ENCODE peak calls at places on chromosomes 13 and 19, in nine cellular contexts. D is lower leg skin, N is testis, F is uterus, O is endothelial cell of umbilical vein, M is upper lobe of left lung, X is Peyer's patch, U is heart left ventricle, Y is ovary. T is an unnamed sample.

GRCh38 chr13:77687799-77688198 is 9.7 kb upstream of the SLAIN1 start:
- DNase-seq in O (no peak), Y (no peak), X (no peak), D (no peak), N (no peak), U (no peak), M (no peak), F (no peak), T (no peak)

GRCh38 chr13:59877933-59878332 is 285.8 kb downstream of the DIAPH3 start:
- DNase-seq in D (no peak), O (no peak), F (no peak), M (no peak), N (no peak), U (no peak), X (no peak), Y (no peak), T (no peak)

GRCh38 chr19:18783958-18784785 is 6.9 kb downstream of the COMP start:
- DNase-seq in M (no peak), F (no peak), X (no peak), D (no peak), N (no peak), Y (no peak), O (no peak), U (no peak), T (no peak)

GRCh38 chr19:7902796-7903243 is 857 bp upstream of the MAP2K7 start:
- DNase-seq in M (no peak), O (no peak), X (no peak), U (no peak), D (no peak), Y (no peak), N (no peak), F (no peak), T (no peak)

GRCh38 chr19:48637948-48638830 is 1.0 kb upstream of the DBP start:
- DNase-seq in Y (peak), F (peak), O (peak), U (peak), M (peak), N (peak), X (peak), D (peak), T (peak)

GRCh38 chr19:49150106-49150943 is 4.9 kb downstream of the HRC start:
- DNase-seq in D (peak), U (peak), O (peak), X (peak), F (peak), N (peak), M (peak), Y (peak), T (peak)

GRCh38 chr13:100300213-100300612 is 211.3 kb downstream of the PCCA start:
- DNase-seq in N (no peak), D (no peak), O (no peak), U (no peak), F (no peak), Y (no peak), M (no peak), X (no peak), T (no peak)

GRCh38 chr19:18832331-18833140 is 777 bp downstream of the UPF1 start:
- DNase-seq in D (no peak), M (peak), Y (peak), U (peak), F (no peak), X (no peak), N (peak), O (peak), T (peak)

GRCh38 chr13:110559429-110559943 is 2.0 kb downstream of the RAB20 start:
- DNase-seq in X (peak), Y (peak), O (no peak), U (peak), N (peak), F (peak), D (no peak), M (peak), T (no peak)

GRCh38 chr19:40659566-40659965 is 30.9 kb downstream of the NUMBL start:
- DNase-seq in F (no peak), U (no peak), O (no peak), M (no peak), Y (no peak), N (no peak), X (no peak), D (peak), T (no peak)

GRCh38 chr19:21586341-21587116 is 81.1 kb downstream of the ZNF429 start:
- DNase-seq in U (peak), F (no peak), O (no peak), N (no peak), X (peak), Y (no peak), D (no peak), M (peak), T (peak)

GRCh38 chr19:6803036-6803404 is 30.5 kb downstream of the VAV1 start:
- DNase-seq in U (no peak), Y (no peak), D (no peak), N (no peak), X (no peak), F (no peak), M (no peak), O (no peak), T (no peak)

GRCh38 chr19:34649886-34650543 is 26.9 kb downstream of the SCGB2B2 start:
- DNase-seq in Y (no peak), O (no peak), M (no peak), D (no peak), U (no peak), N (no peak), F (no peak), X (no peak), T (no peak)

GRCh38 chr13:113182046-113182445 is 23.6 kb downstream of the PROZ start:
- DNase-seq in M (no peak), U (no peak), X (no peak), N (no peak), F (no peak), D (no peak), Y (no peak), O (no peak), T (no peak)

GRCh38 chr19:44807652-44808462 is 1.0 kb upstream of the BCAM start:
- DNase-seq in F (peak), O (peak), X (no peak), Y (peak), D (no peak), M (no peak), U (no peak), N (no peak), T (no peak)

GRCh38 chr19:7953576-7953975 is 10.1 kb upstream of the TIMM44 start:
- DNase-seq in U (no peak), O (no peak), X (no peak), F (no peak), M (no peak), N (no peak), Y (no peak), D (no peak), T (no peak)

GRCh38 chr13:112079696-112080095 is 12.7 kb downstream of the SOX1 start:
- DNase-seq in U (no peak), Y (no peak), D (no peak), M (no peak), N (no peak), O (no peak), X (no peak), F (no peak), T (no peak)

GRCh38 chr13:76597868-76598267 is 288.3 kb downstream of the KCTD12 start:
- DNase-seq in N (no peak), O (no peak), U (no peak), X (no peak), D (no peak), F (no peak), Y (no peak), M (no peak), T (no peak)

GRCh38 chr13:111972261-111972780 is 94.6 kb upstream of the SOX1 start:
- DNase-seq in F (no peak), X (no peak), M (no peak), U (no peak), Y (no peak), D (no peak), O (no peak), N (no peak), T (no peak)

GRCh38 chr13:45332831-45333219 is 8.2 kb downstream of the TPT1 start:
- DNase-seq in D (no peak), M (no peak), Y (no peak), X (no peak), O (no peak), N (no peak), U (no peak), F (no peak), T (no peak)

GRCh38 chr19:534088-534487 is 2.5 kb downstream of the CDC34 start:
- DNase-seq in U (no peak), Y (no peak), X (no peak), N (no peak), D (no peak), M (peak), O (no peak), F (no peak), T (no peak)

GRCh38 chr13:97749174-97749573 is 204.3 kb upstream of the IPO5 start:
- DNase-seq in D (no peak), N (peak), O (peak), U (no peak), X (no peak), Y (no peak), M (no peak), F (no peak), T (peak)

GRCh38 chr13:72852207-72852606 is 70.3 kb downstream of the PIBF1 start:
- DNase-seq in M (peak), O (no peak), Y (no peak), F (no peak), X (no peak), U (peak), D (no peak), N (no peak), T (no peak)

GRCh38 chr13:30165791-30166190 is 141.6 kb downstream of the KATNAL1 start:
- DNase-seq in M (no peak), N (no peak), Y (no peak), D (no peak), O (no peak), F (no peak), U (no peak), X (no peak), T (no peak)

GRCh38 chr13:33251131-33251629 is 34.4 kb downstream of the STARD13 start:
- DNase-seq in M (no peak), Y (no peak), U (peak), F (peak), N (no peak), O (peak), X (no peak), D (no peak), T (no peak)

GRCh38 chr13:51742611-51743010 is 61.4 kb downstream of the DHRS12 start:
- DNase-seq in Y (no peak), O (no peak), M (no peak), F (no peak), D (no peak), X (no peak), N (no peak), U (no peak), T (no peak)

GRCh38 chr13:27794921-27795717 is 2.8 kb downstream of the GSX1 start:
- DNase-seq in N (no peak), F (no peak), U (no peak), Y (no peak), X (no peak), M (peak), D (no peak), O (no peak), T (no peak)

GRCh38 chr13:109610517-109610916 is 175.9 kb downstream of the IRS2 start:
- DNase-seq in O (no peak), X (peak), U (no peak), M (no peak), N (peak), F (no peak), Y (no peak), D (peak), T (peak)

GRCh38 chr13:29991343-29991742 is 140.9 kb upstream of the UBL3 start:
- DNase-seq in F (no peak), N (no peak), M (no peak), O (no peak), X (no peak), Y (no peak), U (no peak), D (no peak), T (no peak)

GRCh38 chr13:51158923-51159322 is 47.8 kb upstream of the C13orf42 start:
- DNase-seq in M (no peak), U (no peak), O (peak), X (no peak), Y (no peak), N (no peak), F (no peak), D (no peak), T (no peak)

GRCh38 chr13:22357132-22357531 is 686.3 kb downstream of the FGF9 start:
- DNase-seq in U (peak), O (no peak), M (no peak), Y (no peak), N (no peak), F (no peak), D (no peak), X (no peak), T (no peak)

GRCh38 chr13:103250071-103250470 is 183.9 kb upstream of the SLC10A2 start:
- DNase-seq in U (no peak), Y (no peak), N (no peak), M (no peak), O (no peak), F (no peak), D (no peak), X (no peak), T (no peak)

GRCh38 chr19:34220472-34221063 is 33.8 kb upstream of the GARRE1 start:
- DNase-seq in M (no peak), Y (peak), U (peak), X (peak), D (peak), O (peak), N (peak), F (peak), T (peak)

GRCh38 chr19:13082192-13083007 is 20.3 kb downstream of the LYL1 start:
- DNase-seq in F (peak), D (no peak), M (no peak), X (no peak), O (peak), N (peak), Y (no peak), U (peak), T (peak)

GRCh38 chr19:53388904-53389303 is 6.0 kb upstream of the ZNF765 start:
- DNase-seq in Y (no peak), F (no peak), O (no peak), U (no peak), X (no peak), N (no peak), M (no peak), D (no peak), T (no peak)

GRCh38 chr13:32031815-32032345 is 306 bp downstream of the FRY start:
- DNase-seq in U (no peak), N (no peak), O (peak), X (no peak), D (no peak), Y (no peak), M (no peak), F (no peak), T (no peak)

DNA sequence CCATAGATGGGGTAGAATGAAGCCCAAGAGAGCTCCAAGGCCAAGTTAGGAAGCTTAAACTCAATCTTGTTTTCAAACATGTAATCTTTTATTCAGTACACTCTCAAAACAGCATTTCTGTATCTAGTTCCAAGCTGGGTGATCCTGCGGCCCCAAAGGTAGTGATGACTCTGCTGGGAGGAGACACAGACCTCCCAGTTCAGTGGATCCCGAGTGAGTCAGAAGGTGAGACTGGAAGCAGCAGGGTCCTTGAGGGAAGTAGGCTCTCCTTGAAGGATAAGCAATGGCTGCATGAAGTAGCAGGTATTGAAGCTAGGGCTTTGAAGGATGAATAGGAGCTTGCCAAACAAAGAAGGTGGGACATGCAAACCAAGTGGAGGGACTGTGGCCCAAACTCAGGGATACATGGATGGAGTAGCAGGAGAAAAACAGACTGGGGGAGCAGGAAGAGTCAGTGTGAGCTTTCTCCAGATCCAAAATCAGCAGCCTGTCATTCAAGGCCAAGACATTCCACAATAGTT is 9.6 kb downstream of the TINCR start:
- DNase-seq in Y (no peak), X (no peak), F (no peak), N (no peak), O (no peak), D (no peak), M (no peak), U (no peak), T (no peak)
- TF ChIP-seq POLR2A in Y (no peak), X (no peak), F (no peak), N (no peak), O (no peak), D (no peak), M (no peak), U (no peak), T (no peak)

DNA sequence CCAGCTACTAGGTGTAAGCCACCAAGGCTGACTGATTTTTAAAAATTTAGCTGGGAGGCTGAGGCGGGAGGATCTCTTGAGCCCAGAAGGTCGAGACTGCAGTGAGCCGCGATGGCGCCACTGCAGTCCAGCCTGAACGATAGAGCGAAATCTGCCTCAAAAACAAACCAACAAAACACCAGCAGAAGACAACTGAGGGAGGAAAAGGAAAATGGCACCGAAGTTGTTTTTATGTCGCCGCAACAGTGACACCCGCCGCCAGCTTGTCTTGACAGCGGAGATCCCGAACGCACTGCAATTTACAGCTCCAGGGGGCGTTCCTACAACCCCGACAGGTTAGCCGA is 298 bp upstream of the FAM98C start:
- DNase-seq in X (no peak), F (no peak), M (no peak), Y (no peak), D (no peak), O (no peak), U (no peak), N (no peak), T (no peak)
- TF ChIP-seq POLR2A in X (no peak), F (no peak), M (no peak), Y (no peak), D (no peak), O (no peak), U (no peak), N (no peak), T (peak)

DNA sequence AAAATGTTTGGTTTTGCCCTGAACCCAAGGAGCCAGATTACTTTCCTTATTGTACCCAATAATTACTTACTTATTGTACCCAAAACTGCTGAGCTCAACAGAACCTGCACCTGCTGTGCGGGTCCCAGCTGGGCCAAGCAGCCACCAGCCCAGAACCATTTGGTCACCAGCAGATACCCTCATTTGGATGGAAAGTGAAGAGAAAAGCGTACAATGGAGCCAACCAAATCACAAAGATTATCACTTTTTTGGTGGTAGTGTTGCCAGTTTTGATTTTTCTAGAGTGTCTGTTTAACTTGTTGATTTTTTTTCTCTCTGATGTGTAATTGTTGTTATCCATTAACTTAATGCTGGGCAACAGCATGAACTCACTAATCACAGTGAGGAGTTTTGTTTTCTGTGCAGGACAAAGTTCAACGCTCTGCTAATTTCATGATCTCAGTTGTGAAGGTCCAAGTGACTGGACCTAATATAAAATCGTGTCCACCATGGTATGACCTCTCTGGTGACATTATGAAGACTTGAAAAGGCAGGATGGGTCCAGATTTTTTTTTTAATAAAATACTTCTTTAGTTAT is 23.8 kb downstream of the SPATA13 start:
- DNase-seq in D (no peak), Y (no peak), F (no peak), M (no peak), X (no peak), O (no peak), N (no peak), U (no peak), T (no peak)
- TF ChIP-seq POLR2A in D (no peak), Y (no peak), F (no peak), M (no peak), X (no peak), O (no peak), N (no peak), U (no peak), T (no peak)

DNA sequence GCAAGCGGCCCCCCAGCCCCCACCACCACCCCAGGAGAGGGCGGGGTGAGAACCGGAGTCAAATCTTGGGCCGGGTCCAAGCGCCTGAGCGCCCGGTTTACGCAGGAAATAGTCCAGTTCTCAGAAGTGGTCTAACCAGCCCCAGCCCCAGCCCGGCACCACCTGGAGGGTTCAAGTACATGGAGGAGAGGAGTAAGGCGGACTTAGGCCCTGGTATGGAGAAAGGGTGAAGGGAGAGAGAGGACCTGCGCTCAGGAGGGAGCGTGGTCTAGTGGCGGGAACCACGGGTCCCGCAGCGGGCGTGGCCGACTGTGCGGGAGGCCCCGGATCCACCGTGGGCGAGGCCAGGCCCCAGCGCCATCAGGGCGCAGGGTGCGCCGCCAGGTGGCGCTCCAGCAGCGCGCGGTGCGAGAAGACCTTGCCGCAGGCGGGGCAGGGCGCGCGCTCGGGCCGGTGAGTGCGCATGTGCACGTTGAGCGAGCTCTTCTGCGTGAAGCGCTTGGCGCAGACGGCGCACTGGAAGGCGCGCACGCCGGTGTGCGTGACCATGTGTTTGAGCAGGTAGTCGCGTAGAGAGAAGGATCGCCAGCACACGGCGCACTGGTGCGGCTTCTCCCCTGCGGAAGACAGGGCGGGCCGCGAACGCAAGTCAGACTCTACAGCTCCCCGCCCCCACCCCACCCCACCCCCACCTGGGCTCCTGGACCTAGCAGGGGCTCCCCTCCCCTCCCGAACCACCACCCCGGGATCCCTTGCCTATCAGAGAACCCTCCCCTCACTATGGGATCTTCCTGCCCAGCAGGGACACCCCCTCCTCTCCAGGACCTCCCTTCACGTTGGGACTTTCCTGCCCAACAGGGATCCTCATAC is 2.1 kb upstream of the SLC27A5 start:
- DNase-seq in D (peak), O (peak), Y (peak), N (peak), F (peak), U (peak), M (peak), X (peak), T (peak)
- TF ChIP-seq POLR2A in D (no peak), O (peak), Y (peak), N (no peak), F (peak), U (no peak), M (no peak), X (no peak), T (peak)

GRCh38 chr19:15452111-15453047 is 2.6 kb upstream of the WIZ start:
- DNase-seq in F (peak), D (peak), O (peak), U (peak), N (peak), M (peak), Y (peak), X (peak), T (peak)
- TF ChIP-seq POLR2A in F (peak), D (no peak), O (no peak), U (peak), N (no peak), M (no peak), Y (peak), X (no peak), T (no peak)

GRCh38 chr19:38653028-38653571 is 5.7 kb downstream of the ACTN4 start:
- DNase-seq in U (no peak), F (peak), X (peak), Y (no peak), N (peak), D (no peak), M (no peak), O (peak), T (no peak)
- TF ChIP-seq POLR2A in U (no peak), F (no peak), X (no peak), Y (no peak), N (no peak), D (no peak), M (no peak), O (no peak), T (no peak)